ENCODE peak calls at places on chromosome 17, in four cellular contexts. B is SK-N-SH, J is kidney epithelial cell, V is fibroblast of lung. C is an unnamed sample.

GRCh38 chr17:82332669-82333278 is 792 bp downstream of the SECTM1 start:
- DNase-seq in B (peak; percentile 78), J (peak; percentile 48), V (peak; percentile 45), C (no peak)

GRCh38 chr17:35849469-35850348 is 19.0 kb downstream of the HEATR9 start:
- DNase-seq in B (peak; percentile 55), J (peak; percentile 39), V (peak; percentile 77), C (peak; percentile 10)

GRCh38 chr17:28334176-28334575 is 1.1 kb downstream of the IFT20 start:
- DNase-seq in B (no peak), J (no peak), V (no peak), C (no peak)

GRCh38 chr17:66508896-66509843 is 206.8 kb downstream of the PRKCA start:
- DNase-seq in B (no peak), J (peak; percentile 81), V (peak; percentile 74), C (no peak)

GRCh38 chr17:82388922-82389283 is 17.3 kb downstream of the UTS2R start:
- DNase-seq in B (no peak), J (no peak), V (no peak), C (no peak)

GRCh38 chr17:50262001-50262794 is 12.1 kb upstream of the TMEM92 start:
- DNase-seq in B (no peak), J (no peak), V (no peak), C (no peak)

GRCh38 chr17:22277595-22277994 is 585.3 kb downstream of the KCNJ18 start:
- DNase-seq in B (no peak), J (no peak), V (no peak), C (no peak)

GRCh38 chr17:75012320-75013076 is at the start of gene MRPL58:
- DNase-seq in B (peak; percentile 96), J (no peak), V (peak; percentile 87), C (no peak)

GRCh38 chr17:43020789-43021738 is 1.1 kb downstream of the VAT1 start:
- DNase-seq in B (peak; percentile 86), J (no peak), V (peak; percentile 58), C (no peak)

GRCh38 chr17:13415877-13416416 is 185.8 kb downstream of the HS3ST3A1 start:
- DNase-seq in B (peak; percentile 74), J (no peak), V (peak; percentile 94), C (no peak)

DNA sequence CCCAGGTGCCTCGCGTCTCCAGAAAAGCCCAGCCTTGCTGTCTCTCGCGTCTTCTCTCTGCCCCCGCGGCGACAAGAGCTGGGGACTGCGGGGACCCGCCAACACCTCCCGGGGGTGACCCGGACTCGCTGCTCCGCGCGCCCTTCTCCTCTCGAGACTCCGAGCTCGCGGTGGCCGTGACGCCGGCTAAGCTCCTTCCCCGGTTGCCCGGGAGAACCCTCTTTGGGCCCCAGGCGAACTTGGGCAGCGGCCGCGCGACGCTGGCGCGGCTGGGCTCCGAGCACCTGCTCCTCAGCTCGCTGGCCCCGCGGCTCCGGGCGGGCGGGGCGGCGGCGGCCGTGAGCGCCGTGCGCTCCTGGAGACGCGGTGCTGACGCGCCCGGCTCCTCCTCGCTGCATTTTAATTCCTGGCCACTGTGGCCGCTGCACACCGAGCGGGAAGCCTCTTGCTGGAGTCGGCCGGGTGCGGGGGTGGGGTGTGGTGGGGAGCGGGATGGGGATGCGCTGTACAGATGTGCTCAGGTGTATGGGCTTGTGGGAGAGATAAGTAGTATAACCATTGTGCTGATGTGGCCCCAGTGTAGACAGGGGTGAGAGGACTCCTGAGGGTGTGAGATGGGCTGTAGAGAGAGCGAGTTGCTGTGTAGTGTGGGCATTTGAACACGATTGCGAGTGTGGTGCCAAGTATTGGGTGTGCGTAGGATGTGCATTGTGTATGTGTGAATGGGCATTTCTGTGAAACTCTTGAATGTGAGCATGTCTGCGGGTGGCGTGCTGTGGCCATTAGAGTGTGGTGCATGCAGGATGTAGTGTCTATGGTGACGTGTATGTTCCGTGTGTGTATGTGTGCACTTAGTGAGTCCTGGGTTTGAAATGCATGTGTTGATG is at the start of gene ASIC2:
- DNase-seq in B (peak; percentile 55), J (no peak), V (no peak), C (no peak)
- TF ChIP-seq CTCF in B (no peak), J (no peak), V (no peak), C (peak; percentile 42)

GRCh38 chr17:17809527-17810373 is 27.0 kb downstream of the SREBF1 start:
- DNase-seq in B (peak; percentile 77), J (no peak), V (peak; percentile 68), C (no peak)

GRCh38 chr17:17806611-17807010 is 30.2 kb downstream of the SREBF1 start:
- DNase-seq in B (no peak), J (no peak), V (no peak), C (no peak)

GRCh38 chr17:17807440-17807839 is 29.3 kb downstream of the SREBF1 start:
- DNase-seq in B (no peak), J (no peak), V (no peak), C (no peak)

GRCh38 chr17:17810374-17811248 is 26.2 kb downstream of the SREBF1 start:
- DNase-seq in B (no peak), J (no peak), V (peak; percentile 52), C (no peak)

DNA sequence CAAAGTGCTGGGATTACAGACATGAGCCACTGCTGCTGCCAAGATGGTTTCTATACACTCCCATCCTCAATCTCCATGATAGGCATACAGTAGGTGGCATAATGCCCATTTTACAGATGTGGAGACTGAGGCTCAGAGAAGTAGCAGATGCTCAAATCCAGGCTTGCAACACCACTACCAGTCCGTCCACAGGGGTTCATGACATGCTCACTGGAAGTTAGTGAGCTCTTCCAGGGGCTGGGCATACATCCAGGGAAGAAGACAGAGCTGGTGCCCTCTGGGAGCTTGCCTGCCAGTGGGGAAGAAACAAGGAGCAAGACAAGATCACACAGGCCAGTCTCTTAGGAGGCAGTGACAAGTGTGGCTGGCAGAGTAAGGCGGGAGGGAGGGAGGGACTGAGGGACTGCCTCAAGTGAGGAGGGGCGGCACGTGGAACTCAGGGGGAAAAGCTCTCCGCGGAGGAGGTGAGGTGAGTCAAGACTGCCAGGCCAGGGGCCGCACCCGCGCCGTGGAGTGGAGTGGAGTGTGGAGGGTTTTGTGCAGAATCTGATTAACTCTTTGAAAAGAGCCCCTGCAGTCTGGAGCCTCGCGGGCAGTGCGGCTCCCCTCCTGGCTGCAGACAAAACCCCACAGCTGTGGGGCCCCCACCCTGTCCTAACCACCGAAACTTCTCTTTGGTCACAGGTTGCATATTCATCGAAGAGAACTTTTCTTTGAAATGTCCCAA is 27.9 kb downstream of the SREBF1 start:
- DNase-seq in B (no peak), J (no peak), V (peak; percentile 58), C (no peak)
- TF ChIP-seq CTCF in B (no peak), J (no peak), V (no peak), C (no peak)

GRCh38 chr17:16415031-16415924 is at the start of gene TRPV2:
- DNase-seq in B (peak; percentile 23), J (no peak), V (no peak), C (no peak)
- TF ChIP-seq CTCF in B (peak; percentile 23), J (peak; percentile 32), V (no peak), C (peak; percentile 51)

GRCh38 chr17:73972056-73972455 is 231.4 kb upstream of the RPL38 start:
- DNase-seq in B (no peak), J (no peak), V (no peak), C (no peak)

GRCh38 chr17:73972901-73973300 is 230.6 kb upstream of the RPL38 start:
- DNase-seq in B (no peak), J (no peak), V (no peak), C (no peak)

GRCh38 chr17:73973881-73974409 is 229.5 kb upstream of the RPL38 start:
- DNase-seq in B (peak; percentile 72), J (no peak), V (no peak), C (no peak)

GRCh38 chr17:73969956-73970355 is 233.5 kb upstream of the RPL38 start:
- DNase-seq in B (no peak), J (no peak), V (no peak), C (no peak)

DNA sequence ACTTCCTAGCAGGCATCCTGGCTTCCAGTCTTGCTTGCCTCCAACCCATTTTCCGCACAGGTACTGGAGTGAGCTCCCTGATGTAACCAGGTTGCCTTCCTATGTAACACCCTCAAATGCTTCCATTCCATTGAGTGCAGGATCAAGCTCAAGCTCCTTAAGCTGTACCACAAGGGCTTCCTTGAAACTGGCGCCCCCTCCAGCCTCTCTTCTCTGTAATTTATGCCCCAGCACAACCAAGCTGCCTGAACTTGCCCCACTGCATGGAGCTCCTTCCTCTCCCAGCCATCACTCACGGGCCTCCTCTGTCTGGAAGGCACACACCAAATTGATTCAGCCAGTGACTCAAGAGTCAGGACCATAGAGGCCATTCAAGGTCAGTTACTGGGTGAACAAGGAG is 234.8 kb upstream of the RPL38 start:
- DNase-seq in B (no peak), J (no peak), V (no peak), C (no peak)
- TF ChIP-seq CTCF in B (no peak), J (no peak), V (no peak), C (no peak)

DNA sequence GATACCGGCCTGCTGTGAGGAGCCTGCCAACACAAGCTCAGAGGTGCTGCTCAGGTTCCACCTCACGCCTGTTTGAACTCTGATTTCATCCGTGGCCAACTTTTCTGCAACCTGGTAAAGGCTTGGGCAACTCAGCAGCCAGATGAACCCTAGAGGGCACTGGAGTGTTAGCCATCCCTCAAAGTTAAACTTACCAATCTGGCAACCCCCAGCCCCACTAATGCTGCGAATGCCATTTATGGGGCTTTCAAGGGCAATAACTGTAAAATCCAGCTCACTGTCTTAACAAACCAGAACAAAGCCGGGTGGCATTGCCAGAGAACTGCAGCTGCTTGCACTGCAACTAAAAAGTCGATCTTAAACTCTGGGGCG is 105.5 kb downstream of the AXIN2 start:
- DNase-seq in B (peak; percentile 58), J (no peak), V (peak; percentile 41), C (no peak)
- TF ChIP-seq CTCF in B (peak; percentile 52), J (peak; percentile 38), V (peak; percentile 57), C (peak; percentile 65)

GRCh38 chr17:80992077-80992947 is 671 bp downstream of the CHMP6 start:
- DNase-seq in B (peak; percentile 85), J (no peak), V (no peak), C (no peak)

GRCh38 chr17:80989586-80989913 is 2.1 kb upstream of the CHMP6 start:
- DNase-seq in B (peak; percentile 20), J (no peak), V (no peak), C (no peak)

GRCh38 chr17:80992948-80993624 is 1.4 kb downstream of the CHMP6 start:
- DNase-seq in B (peak; percentile 37), J (no peak), V (no peak), C (no peak)

GRCh38 chr17:80990921-80991644 is 558 bp upstream of the CHMP6 start:
- DNase-seq in B (peak; percentile 45), J (no peak), V (no peak), C (no peak)

GRCh38 chr17:80991645-80992076 is at the start of gene CHMP6:
- DNase-seq in B (peak; percentile 99), J (no peak), V (peak; percentile 77), C (no peak)
- TF ChIP-seq CTCF in B (peak; percentile 32), J (no peak), V (no peak), C (no peak)

GRCh38 chr17:80636356-80637285 is 92.0 kb downstream of the RPTOR start:
- DNase-seq in B (no peak), J (no peak), V (no peak), C (no peak)
- TF ChIP-seq CTCF in B (no peak), J (no peak), V (no peak), C (no peak)

DNA sequence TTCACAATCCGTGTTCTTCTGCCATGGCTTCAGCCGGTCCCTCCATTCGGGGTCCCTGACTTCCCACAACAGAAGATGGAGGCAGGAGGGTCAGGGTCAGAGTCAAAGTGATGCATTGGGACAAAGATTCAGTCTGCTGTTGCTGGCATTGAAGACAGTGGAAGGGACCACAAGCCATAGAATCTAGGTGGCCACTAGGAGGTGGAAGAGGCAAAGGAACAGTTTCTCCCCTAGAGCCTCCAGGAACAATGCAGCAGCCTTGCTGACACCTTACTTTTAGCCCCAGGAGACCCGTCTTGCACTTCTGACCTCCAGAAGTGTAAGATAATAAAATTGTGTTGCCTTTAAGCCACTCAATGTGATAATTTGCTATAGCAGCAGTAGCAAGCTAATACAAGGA is 55.9 kb downstream of the MFSD11 start:
- DNase-seq in B (peak; percentile 61), J (no peak), V (no peak), C (no peak)
- TF ChIP-seq CTCF in B (peak; percentile 58), J (peak; percentile 38), V (peak; percentile 34), C (peak; percentile 67)

C was measured in epithelial cell of proximal tubule.